ENCODE peak calls at places on chromosome 18, in five cellular contexts. T is activated CD4-positive, alpha-beta T cell treated with anti-CD3 and anti-CD28 coated beads for 4 hours; U is prostate gland; K is stomach; A is fibroblast of lung. F is an unnamed sample.

GRCh38 chr18:55290898-55291297 is 297.1 kb downstream of the TCF4 start:
- DNase-seq in A (peak; percentile 24), T (no peak), U (no peak), K (no peak), F (no peak)

GRCh38 chr18:22831441-22831904 is 101.7 kb upstream of the RBBP8 start:
- DNase-seq in A (peak; percentile 76), U (no peak), T (no peak), K (no peak), F (peak; percentile 66)

GRCh38 chr18:39571511-39571910 is 2005.9 kb upstream of the CELF4 start:
- DNase-seq in U (no peak), A (peak; percentile 49), T (no peak), K (no peak), F (peak; percentile 6)

GRCh38 chr18:59079264-59079972 is 60.3 kb upstream of the SEC11C start:
- DNase-seq in A (no peak), K (no peak), T (no peak), U (peak; percentile 33), F (peak; percentile 7)

GRCh38 chr18:44818148-44818547 is 137.5 kb downstream of the SETBP1 start:
- DNase-seq in A (no peak), T (no peak), K (no peak), U (no peak), F (no peak)

GRCh38 chr18:21452808-21453511 is 147.5 kb downstream of the ESCO1 start:
- DNase-seq in K (no peak), U (no peak), A (no peak), T (no peak), F (no peak)

GRCh38 chr18:22223263-22223960 is 54.0 kb downstream of the GATA6 start:
- DNase-seq in K (peak; percentile 80), A (peak; percentile 72), U (peak; percentile 59), T (no peak), F (peak; percentile 94)

GRCh38 chr18:70296289-70296688 is 7.4 kb downstream of the SOCS6 start:
- DNase-seq in T (no peak), K (no peak), U (no peak), A (no peak), F (no peak)

GRCh38 chr18:63520053-63520452 is 22.1 kb upstream of the SERPINB12 start:
- DNase-seq in U (no peak), T (no peak), K (no peak), A (no peak), F (no peak)

GRCh38 chr18:8455661-8456614 is 153.3 kb upstream of the RAB12 start:
- DNase-seq in A (no peak), K (no peak), T (no peak), U (no peak), F (no peak)

GRCh38 chr18:43789234-43790000 is 512.1 kb upstream of the SYT4 start:
- DNase-seq in A (peak; percentile 73), K (no peak), T (no peak), U (no peak), F (peak; percentile 11)

GRCh38 chr18:45802814-45803492 is 22.5 kb upstream of the SIGLEC15 start:
- DNase-seq in K (no peak), T (no peak), U (peak; percentile 82), A (peak; percentile 98), F (peak; percentile 97)

GRCh38 chr18:74397572-74397971 is 59.5 kb downstream of the DIPK1C start:
- DNase-seq in A (no peak), U (no peak), T (no peak), K (peak; percentile 29), F (no peak)

GRCh38 chr18:35998967-35999366 is 26.5 kb downstream of the RMP24 start:
- DNase-seq in U (no peak), A (no peak), K (no peak), T (no peak), F (no peak)

GRCh38 chr18:27062802-27063201 is 122.3 kb downstream of the CHST9 start:
- DNase-seq in T (no peak), K (no peak), A (no peak), U (no peak), F (no peak)

GRCh38 chr18:13302611-13303267 is 84.2 kb downstream of the LDLRAD4 start:
- DNase-seq in K (no peak), U (no peak), A (no peak), T (no peak), F (no peak)

GRCh38 chr18:74082476-74083070 is 65.1 kb downstream of the FBXO15 start:
- DNase-seq in A (peak; percentile 1), T (peak; percentile 54), U (no peak), K (peak; percentile 43), F (peak; percentile 31)